ENCODE peak calls at places on chromosome 13, in nine cellular contexts. Y is tibial nerve, E is Peyer's patch, A is A549, Q is breast epithelium, U is endothelial cell of umbilical vein, I is esophagus muscularis mucosa, G is transverse colon, J is ovary. K is an unnamed sample.

GRCh38 chr13:19822673-19823072 is 39.9 kb upstream of the PSPC1 start:
- DNase-seq in A (no peak), E (no peak), J (no peak), Y (no peak), I (no peak), G (no peak), U (no peak), Q (no peak), K (no peak)

GRCh38 chr13:30792257-30793000 is 57.1 kb downstream of the ALOX5AP start:
- DNase-seq in E (no peak), A (peak; percentile 33), G (peak; percentile 50), Q (peak; percentile 91), U (peak; percentile 96), I (no peak), J (peak; percentile 84), Y (peak; percentile 55), K (peak; percentile 91)

GRCh38 chr13:28000567-28000966 is 12.1 kb upstream of the URAD start:
- DNase-seq in I (no peak), U (no peak), G (no peak), Y (no peak), J (no peak), E (no peak), Q (no peak), A (no peak), K (no peak)

GRCh38 chr13:99542788-99543406 is 41.6 kb downstream of the TM9SF2 start:
- DNase-seq in G (peak; percentile 17), U (peak; percentile 28), E (peak; percentile 73), I (no peak), J (no peak), A (no peak), Q (no peak), Y (no peak), K (no peak)

GRCh38 chr13:95044452-95045205 is 256.6 kb downstream of the ABCC4 start:
- DNase-seq in E (no peak), Q (no peak), I (no peak), G (no peak), Y (no peak), U (no peak), J (no peak), A (no peak), K (no peak)

GRCh38 chr13:48155850-48156249 is 60.9 kb upstream of the MED4 start:
- DNase-seq in J (no peak), E (no peak), Y (no peak), Q (no peak), I (no peak), U (peak; percentile 86), G (no peak), A (peak; percentile 28), K (no peak)

GRCh38 chr13:109836629-109837607 is 50.5 kb upstream of the IRS2 start:
- DNase-seq in E (no peak), I (peak; percentile 88), J (no peak), Q (no peak), A (no peak), U (no peak), G (peak; percentile 66), Y (no peak), K (no peak)

GRCh38 chr13:51924756-51925544 is 63.2 kb downstream of the CCDC70 start:
- DNase-seq in A (no peak), G (no peak), Y (no peak), U (no peak), Q (no peak), I (no peak), E (no peak), J (no peak), K (no peak)

GRCh38 chr13:58085819-58086218 is 454.3 kb downstream of the PCDH17 start:
- DNase-seq in A (no peak), Y (no peak), J (no peak), G (no peak), Q (no peak), U (no peak), I (no peak), E (no peak), K (no peak)

GRCh38 chr13:40316301-40316700 is 350.1 kb downstream of the FOXO1 start:
- DNase-seq in J (peak; percentile 45), G (no peak), A (no peak), Y (no peak), I (peak; percentile 90), E (no peak), Q (no peak), U (no peak), K (peak; percentile 82)

GRCh38 chr13:109626386-109627171 is 159.8 kb downstream of the IRS2 start:
- DNase-seq in E (no peak), I (no peak), U (no peak), Q (no peak), A (no peak), G (no peak), Y (no peak), J (no peak), K (no peak)

GRCh38 chr13:30618938-30619289 is 1.2 kb downstream of the USPL1 start:
- DNase-seq in E (no peak), U (no peak), A (no peak), G (no peak), Q (no peak), Y (no peak), I (no peak), J (no peak), K (no peak)

GRCh38 chr13:38819053-38819452 is 132.2 kb downstream of the FREM2 start:
- DNase-seq in Y (no peak), G (no peak), A (no peak), I (no peak), J (peak; percentile 29), U (peak; percentile 1), Q (no peak), E (no peak), K (no peak)

GRCh38 chr13:64130600-64130999 is 2715.0 kb upstream of the PCDH20 start:
- DNase-seq in U (no peak), I (no peak), A (no peak), E (no peak), J (no peak), G (no peak), Q (no peak), Y (no peak), K (no peak)

GRCh38 chr13:49625392-49626137 is 2.7 kb upstream of the ARL11 start:
- DNase-seq in Q (no peak), E (no peak), J (peak; percentile 32), U (no peak), Y (peak; percentile 28), G (peak; percentile 75), I (no peak), A (no peak), K (peak; percentile 98)

GRCh38 chr13:49629947-49630346 is 1.6 kb downstream of the ARL11 start:
- DNase-seq in J (no peak), A (no peak), G (no peak), Y (no peak), U (peak; percentile 76), E (no peak), Q (no peak), I (no peak), K (no peak)

GRCh38 chr13:49630580-49630979 is 2.3 kb downstream of the ARL11 start:
- DNase-seq in Y (no peak), G (no peak), A (no peak), J (no peak), U (no peak), I (no peak), E (no peak), Q (no peak), K (no peak)

GRCh38 chr13:49629196-49629938 is 1.1 kb downstream of the ARL11 start:
- DNase-seq in A (no peak), G (no peak), Y (no peak), Q (no peak), U (peak; percentile 43), J (no peak), E (no peak), I (no peak), K (no peak)

DNA sequence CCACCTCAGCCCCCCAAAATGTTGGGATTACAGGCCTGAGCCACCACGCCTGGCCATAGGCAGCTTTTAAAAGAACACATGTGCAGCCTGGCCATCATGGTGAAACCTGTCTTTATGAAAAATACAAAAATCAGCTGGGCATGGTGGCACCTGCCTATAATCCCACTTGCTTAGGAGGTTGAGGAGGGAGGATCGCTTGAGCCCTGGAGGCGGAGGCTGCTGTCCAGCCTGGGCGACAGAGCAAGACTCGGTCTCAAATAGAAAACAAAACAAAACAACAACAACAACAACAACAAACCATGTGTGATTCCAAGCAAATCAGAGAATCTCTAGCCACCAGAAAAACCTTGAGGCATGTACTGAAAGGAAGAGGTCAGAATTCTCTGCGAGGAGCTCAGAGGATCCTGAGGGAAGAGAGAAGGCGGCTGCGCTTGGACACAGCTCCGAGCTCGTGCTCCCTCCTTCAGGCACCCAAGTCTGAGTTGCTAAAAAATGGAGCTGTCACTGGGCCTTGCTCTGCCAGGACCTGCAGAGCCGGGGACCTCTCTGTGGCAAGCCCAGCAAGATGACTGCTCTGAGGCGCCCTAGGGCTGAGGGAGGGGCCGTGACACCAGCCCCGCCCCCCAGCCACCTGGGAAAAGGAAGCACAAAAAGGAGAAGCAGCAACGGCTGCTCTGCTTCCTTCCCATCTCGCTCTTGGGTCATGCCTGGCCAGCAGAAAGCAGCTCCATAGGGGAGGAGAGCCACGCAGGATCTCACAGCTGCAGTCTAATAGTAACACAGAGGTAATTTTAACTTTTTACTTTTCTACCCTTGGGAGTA is at the start of gene ARL11:
- DNase-seq in U (no peak), A (no peak), E (peak; percentile 91), I (no peak), Q (peak; percentile 33), G (peak; percentile 80), Y (peak; percentile 45), J (no peak), K (peak; percentile 52)
- TF ChIP-seq POLR2A in U (no peak), A (no peak), E (peak; percentile 23), I (no peak), Q (no peak), G (peak; percentile 46), Y (no peak), J (no peak), K (no peak)

GRCh38 chr13:75347925-75348324 is 134.0 kb downstream of the TBC1D4 start:
- DNase-seq in U (no peak), Y (no peak), I (no peak), G (no peak), A (no peak), J (no peak), Q (no peak), E (no peak), K (no peak)
- H3K4me1 ChIP-seq in U (peaks cover 21% of the 10 kb centered on the region), Y (no peaks in the 10 kb centered on the region), I (no peaks in the 10 kb centered on the region), G (no peaks in the 10 kb centered on the region), A (peaks cover 9% of the 10 kb centered on the region), J (no peaks in the 10 kb centered on the region), Q (no peaks in the 10 kb centered on the region), E (no peaks in the 10 kb centered on the region), K (peaks cover 3% of the 10 kb centered on the region)

DNA sequence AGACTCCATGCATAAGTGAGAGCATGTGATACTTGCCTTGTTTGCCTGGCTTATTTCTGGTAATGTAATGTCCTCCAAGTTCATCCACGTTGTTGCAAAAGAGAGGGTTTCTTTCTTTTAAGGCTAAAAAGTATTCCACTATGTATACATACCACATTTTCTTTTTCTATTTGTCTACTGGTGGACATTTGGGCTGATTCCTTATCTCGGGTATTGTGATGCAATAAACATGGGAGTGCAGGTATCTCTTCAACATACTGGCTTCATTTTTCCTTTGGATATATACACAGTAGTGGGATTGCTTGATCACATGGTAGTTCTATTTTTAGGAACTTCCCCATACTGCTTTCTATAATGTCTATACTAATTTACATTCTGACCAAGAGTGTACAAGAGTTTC is 49.6 kb upstream of the EBPL start:
- DNase-seq in I (no peak), G (no peak), Q (no peak), J (no peak), Y (no peak), A (no peak), E (no peak), U (no peak), K (no peak)
- TF ChIP-seq POLR2A in I (no peak), G (no peak), Q (no peak), J (no peak), Y (no peak), A (no peak), E (no peak), U (no peak), K (no peak)

GRCh38 chr13:26488236-26489028 is 69.1 kb upstream of the WASF3 start:
- DNase-seq in I (no peak), Y (no peak), Q (no peak), G (no peak), J (no peak), A (no peak), E (no peak), U (no peak), K (no peak)
- H3K4me1 ChIP-seq in I (peaks cover 5% of the 10 kb centered on the region), Y (no peaks in the 10 kb centered on the region), Q (no peaks in the 10 kb centered on the region), G (no peaks in the 10 kb centered on the region), J (no peaks in the 10 kb centered on the region), A (no peaks in the 10 kb centered on the region), E (no peaks in the 10 kb centered on the region), U (no peaks in the 10 kb centered on the region), K (no peaks in the 10 kb centered on the region)

K was measured in adrenal gland.